ENCODE peak calls at places on chromosomes 16 and 17, in eight cellular contexts. F is fibroblast of lung, T is sigmoid colon, X is kidney epithelial cell, A is stomach, O is esophagus squamous epithelium, K is AG04450, V is psoas muscle. E is an unnamed sample.

GRCh38 chr17:50686494-50687199 is 21.1 kb downstream of the ANKRD40 start:
- DNase-seq in F (peak), T (peak), X (no peak), A (peak), O (no peak), K (no peak), V (peak), E (peak)

GRCh38 chr17:8868092-8868491 is 618 bp upstream of the PIK3R6 start:
- DNase-seq in F (no peak), T (no peak), X (no peak), A (no peak), O (no peak), K (no peak), V (no peak), E (no peak)

GRCh38 chr16:80680046-80680445 is 124.4 kb downstream of the CDYL2 start:
- DNase-seq in F (no peak), T (no peak), X (no peak), A (no peak), O (no peak), K (no peak), V (no peak), E (no peak)

GRCh38 chr17:59668816-59669215 is 38.4 kb downstream of the PTRH2 start:
- DNase-seq in F (peak), T (no peak), X (peak), A (no peak), O (no peak), K (peak), V (no peak), E (peak)

GRCh38 chr17:44376124-44376523 is 12.5 kb upstream of the FAM171A2 start:
- DNase-seq in F (peak), T (peak), X (no peak), A (no peak), O (no peak), K (no peak), V (peak), E (peak)

GRCh38 chr16:66427036-66427446 is at the start of gene BEAN1:
- DNase-seq in F (no peak), T (peak), X (no peak), A (no peak), O (no peak), K (no peak), V (no peak), E (no peak)

GRCh38 chr17:61402978-61403845 is 3.6 kb downstream of the TBX2 start:
- DNase-seq in F (peak), T (no peak), X (no peak), A (no peak), O (no peak), K (no peak), V (no peak), E (no peak)

GRCh38 chr16:5633845-5634440 is 536.3 kb upstream of the EEF2KMT start:
- DNase-seq in F (peak), T (no peak), X (no peak), A (no peak), O (no peak), K (no peak), V (no peak), E (peak)

GRCh38 chr17:6269474-6269873 is 165.4 kb downstream of the AIPL1 start:
- DNase-seq in F (peak), T (no peak), X (no peak), A (no peak), O (no peak), K (peak), V (no peak), E (peak)

GRCh38 chr16:1494129-1494640 is 1.0 kb downstream of the TELO2 start:
- DNase-seq in F (peak), T (peak), X (no peak), A (peak), O (no peak), K (peak), V (peak), E (peak)

GRCh38 chr16:70483426-70483825 is 29.0 kb downstream of the FCSK start:
- DNase-seq in F (no peak), T (no peak), X (no peak), A (no peak), O (no peak), K (no peak), V (no peak), E (no peak)

GRCh38 chr17:5526821-5527598 is 40.6 kb downstream of the MIS12 start:
- DNase-seq in F (peak), T (peak), X (peak), A (no peak), O (no peak), K (peak), V (peak), E (peak)

GRCh38 chr16:1426734-1427451 is 4.0 kb upstream of the PERCC1 start:
- DNase-seq in F (no peak), T (no peak), X (no peak), A (no peak), O (no peak), K (no peak), V (no peak), E (no peak)

GRCh38 chr16:27679899-27680298 is 130.0 kb downstream of the KATNIP start:
- DNase-seq in F (no peak), T (no peak), X (no peak), A (no peak), O (no peak), K (no peak), V (no peak), E (no peak)

GRCh38 chr16:8113843-8114242 is 476.5 kb downstream of the TMEM114 start:
- DNase-seq in F (no peak), T (no peak), X (no peak), A (no peak), O (no peak), K (no peak), V (no peak), E (no peak)

GRCh38 chr16:23969468-23970297 is 133.9 kb downstream of the PRKCB start:
- DNase-seq in F (no peak), T (no peak), X (no peak), A (no peak), O (no peak), K (no peak), V (no peak), E (no peak)

GRCh38 chr17:48173191-48173590 is 65.6 kb downstream of the SNX11 start:
- DNase-seq in F (no peak), T (no peak), X (no peak), A (no peak), O (no peak), K (no peak), V (no peak), E (no peak)

GRCh38 chr17:50848039-50848438 is 12.7 kb downstream of the WFIKKN2 start:
- DNase-seq in F (no peak), T (no peak), X (no peak), A (no peak), O (no peak), K (no peak), V (no peak), E (no peak)

GRCh38 chr17:67615011-67615561 is 102.7 kb upstream of the NOL11 start:
- DNase-seq in F (no peak), T (peak), X (no peak), A (no peak), O (no peak), K (no peak), V (no peak), E (peak)

GRCh38 chr16:1042776-1043349 is 29.7 kb upstream of the SSTR5 start:
- DNase-seq in F (no peak), T (no peak), X (no peak), A (no peak), O (no peak), K (no peak), V (no peak), E (no peak)

GRCh38 chr16:31460582-31461002 is 1.3 kb downstream of the ARMC5 start:
- DNase-seq in F (peak), T (peak), X (no peak), A (no peak), O (no peak), K (peak), V (no peak), E (peak)

GRCh38 chr16:7339700-7340099 is 7.1 kb downstream of the RBFOX1 start:
- DNase-seq in F (no peak), T (no peak), X (no peak), A (no peak), O (no peak), K (no peak), V (no peak), E (no peak)

GRCh38 chr17:29933379-29933778 is 3.4 kb upstream of the SSH2 start:
- DNase-seq in F (peak), T (no peak), X (no peak), A (no peak), O (no peak), K (no peak), V (no peak), E (peak)

GRCh38 chr16:80766798-80767197 is 37.6 kb downstream of the CDYL2 start:
- DNase-seq in F (no peak), T (no peak), X (no peak), A (no peak), O (no peak), K (no peak), V (no peak), E (no peak)

GRCh38 chr16:3173892-3174617 is 13.9 kb upstream of the OR1F1 start:
- DNase-seq in F (no peak), T (peak), X (no peak), A (no peak), O (no peak), K (no peak), V (no peak), E (no peak)

GRCh38 chr17:19502517-19502916 is 31.1 kb upstream of the SLC47A1 start:
- DNase-seq in F (no peak), T (peak), X (no peak), A (no peak), O (no peak), K (no peak), V (no peak), E (no peak)

GRCh38 chr17:19510903-19511302 is 22.8 kb upstream of the SLC47A1 start:
- DNase-seq in F (no peak), T (peak), X (no peak), A (no peak), O (no peak), K (no peak), V (no peak), E (no peak)

GRCh38 chr17:19513897-19514488 is 19.7 kb upstream of the SLC47A1 start:
- DNase-seq in F (peak), T (peak), X (no peak), A (peak), O (no peak), K (peak), V (peak), E (peak)

GRCh38 chr17:19507673-19508326 is 25.9 kb upstream of the SLC47A1 start:
- DNase-seq in F (peak), T (peak), X (peak), A (peak), O (no peak), K (peak), V (peak), E (peak)

GRCh38 chr17:19508327-19508867 is 25.3 kb upstream of the SLC47A1 start:
- DNase-seq in F (no peak), T (peak), X (no peak), A (no peak), O (no peak), K (no peak), V (peak), E (no peak)
- H3K4me3 ChIP-seq in F (peak), T (peak), X (peak), A (peak), O (peak), K (peak), V (peak), E (peak)

GRCh38 chr17:31596382-31597323 is 205.2 kb downstream of the RAB11FIP4 start:
- DNase-seq in F (peak), T (peak), X (peak), A (no peak), O (no peak), K (peak), V (peak), E (peak)
- TF ChIP-seq CTCF in F (no peak), T (no peak), X (no peak), A (no peak), O (no peak), K (no peak), V (no peak), E (no peak)

DNA sequence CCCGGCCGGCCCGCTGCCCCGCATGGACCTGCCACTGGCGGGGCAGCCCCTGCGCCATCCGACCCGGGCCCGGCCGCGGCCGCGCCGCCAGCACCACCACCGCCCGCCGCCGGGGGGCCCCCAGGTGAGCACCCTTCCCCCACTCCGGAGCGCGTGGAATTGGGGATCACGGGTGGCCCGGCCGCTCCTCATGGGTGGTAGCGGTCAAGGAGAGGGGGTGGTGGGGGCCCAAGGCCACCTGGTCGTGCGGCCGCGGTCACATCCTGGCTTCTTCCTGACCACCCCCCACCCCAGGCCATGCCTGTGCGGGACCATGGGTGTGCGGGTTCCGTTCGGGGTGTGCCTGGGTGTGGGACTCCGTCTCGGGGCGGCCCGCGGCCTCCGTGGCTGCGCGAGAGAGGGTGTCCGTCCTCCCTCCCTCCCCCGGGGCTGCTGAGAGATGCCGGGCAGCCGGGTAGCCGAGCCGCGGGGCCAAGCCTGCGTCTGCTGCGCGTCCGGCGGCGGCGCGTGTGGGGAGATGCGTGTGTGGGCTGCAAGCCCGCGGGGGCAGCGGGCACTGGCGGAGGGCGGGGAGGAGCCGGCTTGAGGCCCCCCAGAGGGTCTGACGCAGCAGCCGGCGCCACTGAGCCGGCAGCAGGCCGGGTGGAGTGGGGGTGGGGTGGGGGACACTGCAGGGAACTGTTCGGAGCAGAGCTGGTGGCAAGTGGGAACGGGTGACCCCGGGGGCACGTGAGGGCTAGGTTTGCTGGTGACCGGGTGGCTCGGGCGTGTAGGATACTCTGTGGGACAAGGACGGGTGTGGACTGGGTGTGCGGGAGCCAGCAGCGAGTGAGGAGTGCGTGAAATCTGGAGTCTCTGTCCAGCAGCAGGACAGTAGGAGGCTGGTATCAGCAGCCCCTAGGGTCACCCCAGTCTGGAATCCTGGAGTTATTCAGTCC is 6.7 kb downstream of the ACD start:
- DNase-seq in F (no peak), T (no peak), X (no peak), A (no peak), O (no peak), K (no peak), V (no peak), E (no peak)
- H3K4me3 ChIP-seq in F (peak), T (peak), X (peak), A (peak), O (peak), K (peak), V (peak), E (peak)

DNA sequence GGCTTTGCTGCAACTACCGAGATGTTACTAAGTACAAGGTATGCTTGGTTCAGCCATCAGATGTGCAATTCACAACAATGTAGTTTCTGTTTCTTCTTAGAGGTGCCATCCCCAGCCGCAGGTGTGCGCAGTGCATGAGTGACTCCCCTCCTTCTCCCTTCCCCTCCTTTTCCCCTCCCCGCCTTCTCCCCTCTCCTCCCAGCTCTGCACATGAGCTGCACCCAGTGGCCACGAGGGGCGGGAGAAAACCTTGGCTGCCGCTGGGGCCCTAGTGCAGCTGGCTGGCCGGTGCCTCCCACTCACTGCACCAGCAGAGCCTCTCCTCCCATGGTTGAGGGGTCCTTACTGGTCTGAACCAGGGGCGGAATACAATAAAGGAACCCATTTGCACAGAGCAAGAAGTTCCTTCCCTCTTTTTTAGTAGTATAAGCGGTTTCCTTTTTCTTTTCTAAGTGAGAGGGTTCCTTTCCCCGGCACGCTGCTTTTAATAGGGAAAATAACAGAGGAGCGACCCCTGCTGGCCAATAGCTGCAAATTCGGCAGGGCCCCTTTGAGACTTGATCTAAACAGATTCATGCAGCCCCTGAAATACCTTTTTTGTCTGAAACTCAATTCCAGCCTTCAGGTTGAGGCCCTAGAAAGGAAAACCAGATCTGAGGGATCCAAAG is 7.8 kb upstream of the CCL15 start:
- DNase-seq in F (peak), T (no peak), X (no peak), A (no peak), O (no peak), K (peak), V (no peak), E (peak)
- TF ChIP-seq CTCF in F (peak), T (no peak), X (peak), A (no peak), O (no peak), K (peak), V (peak), E (peak)

GRCh38 chr17:81026266-81027036 is 8.5 kb upstream of the BAIAP2 start:
- DNase-seq in F (no peak), T (peak), X (no peak), A (no peak), O (no peak), K (no peak), V (peak), E (no peak)

GRCh38 chr17:81027038-81027437 is 7.9 kb upstream of the BAIAP2 start:
- DNase-seq in F (no peak), T (peak), X (no peak), A (no peak), O (no peak), K (no peak), V (peak), E (no peak)

GRCh38 chr17:81029859-81030258 is 5.1 kb upstream of the BAIAP2 start:
- DNase-seq in F (no peak), T (no peak), X (no peak), A (no peak), O (no peak), K (no peak), V (peak), E (no peak)

GRCh38 chr17:81028506-81028858 is 6.5 kb upstream of the BAIAP2 start:
- DNase-seq in F (no peak), T (peak), X (no peak), A (no peak), O (no peak), K (no peak), V (peak), E (no peak)

GRCh38 chr17:81027591-81028505 is 7.1 kb upstream of the BAIAP2 start:
- DNase-seq in F (no peak), T (peak), X (no peak), A (no peak), O (no peak), K (no peak), V (peak), E (no peak)
- H3K4me3 ChIP-seq in F (no peak), T (no peak), X (no peak), A (no peak), O (peak), K (no peak), V (no peak), E (no peak)

GRCh38 chr16:61948414-61948813 is 87.8 kb downstream of the CDH8 start:
- DNase-seq in F (no peak), T (no peak), X (no peak), A (no peak), O (no peak), K (no peak), V (no peak), E (no peak)

DNA sequence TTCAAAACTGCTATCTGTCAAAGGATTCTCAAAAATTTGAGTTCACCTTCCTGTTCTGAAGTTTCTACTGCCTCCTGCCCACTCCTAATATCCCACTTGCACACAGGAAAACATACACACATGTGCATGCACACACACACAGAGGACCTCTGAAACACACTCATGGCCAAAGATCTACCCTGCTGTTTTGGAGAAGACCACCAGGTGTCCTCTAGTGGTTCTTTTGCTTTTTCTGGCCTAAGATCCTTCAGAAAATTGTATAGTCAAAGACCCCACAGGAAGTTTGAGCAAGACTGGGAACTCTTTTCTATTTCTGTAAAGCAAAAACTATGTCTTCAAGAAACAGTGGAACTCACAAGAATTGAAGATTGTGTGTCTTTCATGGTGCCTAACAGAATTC is 90.2 kb downstream of the CDH8 start:
- DNase-seq in F (no peak), T (no peak), X (no peak), A (no peak), O (no peak), K (no peak), V (no peak), E (no peak)
- TF ChIP-seq CTCF in F (no peak), T (no peak), X (no peak), A (no peak), O (no peak), K (no peak), V (no peak), E (no peak)